ENCODE peak calls at places on chromosomes 12 and 14, in six cellular contexts. U is left ventricle myocardium inferior, P is upper lobe of right lung, H is lower lobe of right lung, T is ovary, G is mesenchymal stem cell. Y is an unnamed sample. For H3K36me3, the result is how much of the 10 kb centered on the place peaks cover.

GRCh38 chr14:83765200-83765599 is 1764.7 kb upstream of the FLRT2 start:
- DNase-seq in U (no peak), P (no peak), H (no peak), T (no peak), G (no peak), Y (no peak)

GRCh38 chr12:75337905-75338304 is 3.4 kb downstream of the GLIPR1L1 start:
- DNase-seq in U (no peak), P (no peak), H (no peak), T (no peak), G (no peak), Y (no peak)

GRCh38 chr12:2804390-2805145 is 7.9 kb upstream of the ITFG2 start:
- DNase-seq in U (peak), P (no peak), H (no peak), T (peak), G (peak), Y (peak)

GRCh38 chr14:55419663-55420062 is 8.0 kb upstream of the ATG14 start:
- DNase-seq in U (no peak), P (no peak), H (no peak), T (no peak), G (no peak), Y (no peak)

GRCh38 chr14:73743431-73743931 is 29.3 kb upstream of the PNMA1 start:
- DNase-seq in U (peak), P (no peak), H (peak), T (no peak), G (peak), Y (no peak)

GRCh38 chr14:104145826-104146642 is 7.6 kb downstream of the KIF26A start:
- DNase-seq in U (no peak), P (peak), H (no peak), T (no peak), G (no peak), Y (no peak)

GRCh38 chr12:12020762-12021161 is 50.0 kb upstream of the BCL2L14 start:
- DNase-seq in U (no peak), P (no peak), H (no peak), T (no peak), G (no peak), Y (no peak)

GRCh38 chr14:105066285-105067071 is 1.2 kb upstream of the GPR132 start:
- DNase-seq in U (no peak), P (no peak), H (peak), T (no peak), G (no peak), Y (no peak)

GRCh38 chr14:87230726-87231125 is 762.3 kb downstream of the GALC start:
- DNase-seq in U (no peak), P (no peak), H (no peak), T (no peak), G (no peak), Y (no peak)

GRCh38 chr12:104720346-104721064 is 237.6 kb downstream of the SLC41A2 start:
- DNase-seq in U (no peak), P (no peak), H (no peak), T (no peak), G (peak), Y (no peak)

GRCh38 chr14:80212025-80212402 is 710 bp upstream of the DIO2 start:
- DNase-seq in U (no peak), P (no peak), H (no peak), T (no peak), G (peak), Y (no peak)

GRCh38 chr12:117294206-117294605 is 67.2 kb downstream of the NOS1 start:
- DNase-seq in U (no peak), P (no peak), H (no peak), T (no peak), G (no peak), Y (no peak)

GRCh38 chr14:58662759-58663158 is 25.0 kb downstream of the DACT1 start:
- DNase-seq in U (no peak), P (no peak), H (no peak), T (no peak), G (no peak), Y (no peak)

GRCh38 chr12:19978193-19978592 is 390.1 kb upstream of the PDE3A start:
- DNase-seq in U (no peak), P (no peak), H (no peak), T (no peak), G (peak), Y (peak)

GRCh38 chr14:54669759-54670630 is 103.1 kb downstream of the SAMD4A start:
- DNase-seq in U (no peak), P (no peak), H (no peak), T (no peak), G (peak), Y (peak)

GRCh38 chr12:18320036-18320617 is 58.8 kb downstream of the PIK3C2G start:
- DNase-seq in U (no peak), P (no peak), H (no peak), T (no peak), G (peak), Y (peak)

GRCh38 chr12:105539735-105540134 is 209.2 kb downstream of the C12orf75 start:
- DNase-seq in U (no peak), P (no peak), H (no peak), T (no peak), G (no peak), Y (no peak)

GRCh38 chr14:103543140-103543539 is 14.1 kb downstream of the TRMT61A start:
- DNase-seq in U (no peak), P (no peak), H (peak), T (peak), G (no peak), Y (no peak)

GRCh38 chr14:68261092-68261842 is 441.7 kb downstream of the RAD51B start:
- DNase-seq in U (no peak), P (no peak), H (no peak), T (no peak), G (no peak), Y (no peak)

GRCh38 chr12:42162198-42162597 is 17.5 kb upstream of the GXYLT1 start:
- DNase-seq in U (no peak), P (no peak), H (no peak), T (no peak), G (no peak), Y (no peak)

GRCh38 chr14:50941151-50941550 is 3.1 kb downstream of the PYGL start:
- DNase-seq in U (no peak), P (no peak), H (no peak), T (no peak), G (no peak), Y (no peak)

GRCh38 chr12:30614031-30614430 is 81.6 kb downstream of the IPO8 start:
- DNase-seq in U (no peak), P (no peak), H (no peak), T (no peak), G (no peak), Y (no peak)

GRCh38 chr12:7498832-7499231 is 4.7 kb downstream of the CD163 start:
- DNase-seq in U (no peak), P (no peak), H (no peak), T (no peak), G (peak), Y (peak)

GRCh38 chr14:90091393-90091792 is 29.6 kb downstream of the KCNK13 start:
- DNase-seq in U (no peak), P (no peak), H (no peak), T (no peak), G (no peak), Y (peak)

GRCh38 chr12:16955083-16955657 is 349.2 kb upstream of the LMO3 start:
- DNase-seq in U (no peak), P (no peak), H (no peak), T (no peak), G (peak), Y (no peak)

GRCh38 chr14:69001375-69001774 is 22.3 kb upstream of the ACTN1 start:
- DNase-seq in U (no peak), P (no peak), H (no peak), T (no peak), G (no peak), Y (no peak)

GRCh38 chr14:34682787-34683321 is 31.5 kb downstream of the CFL2 start:
- DNase-seq in U (no peak), P (no peak), H (no peak), T (no peak), G (peak), Y (no peak)

GRCh38 chr12:52794479-52795331 is 1.2 kb downstream of the KRT3 start:
- DNase-seq in U (no peak), P (peak), H (no peak), T (no peak), G (peak), Y (no peak)

GRCh38 chr12:105418232-105418631 is 87.7 kb downstream of the C12orf75 start:
- DNase-seq in U (no peak), P (no peak), H (no peak), T (no peak), G (peak), Y (peak)

GRCh38 chr12:131855521-131856142 is 27.4 kb downstream of the MMP17 start:
- DNase-seq in U (no peak), P (peak), H (no peak), T (peak), G (no peak), Y (no peak)

GRCh38 chr12:111893287-111893686 is 51.3 kb downstream of the MAPKAPK5 start:
- DNase-seq in U (no peak), P (no peak), H (no peak), T (no peak), G (peak), Y (no peak)

GRCh38 chr14:55240526-55241178 is 30.6 kb upstream of the FBXO34 start:
- DNase-seq in U (no peak), P (no peak), H (no peak), T (no peak), G (peak), Y (no peak)

GRCh38 chr12:131499160-131499863 is 211.6 kb upstream of the SFSWAP start:
- DNase-seq in U (no peak), P (no peak), H (no peak), T (no peak), G (no peak), Y (peak)

GRCh38 chr12:50824914-50825313 is 17.8 kb upstream of the TMPRSS12 start:
- DNase-seq in U (no peak), P (no peak), H (no peak), T (no peak), G (no peak), Y (no peak)
- H3K36me3 ChIP-seq in U (under half), P (under half), H (under half), T (under half), G (under half), Y (under half)

DNA sequence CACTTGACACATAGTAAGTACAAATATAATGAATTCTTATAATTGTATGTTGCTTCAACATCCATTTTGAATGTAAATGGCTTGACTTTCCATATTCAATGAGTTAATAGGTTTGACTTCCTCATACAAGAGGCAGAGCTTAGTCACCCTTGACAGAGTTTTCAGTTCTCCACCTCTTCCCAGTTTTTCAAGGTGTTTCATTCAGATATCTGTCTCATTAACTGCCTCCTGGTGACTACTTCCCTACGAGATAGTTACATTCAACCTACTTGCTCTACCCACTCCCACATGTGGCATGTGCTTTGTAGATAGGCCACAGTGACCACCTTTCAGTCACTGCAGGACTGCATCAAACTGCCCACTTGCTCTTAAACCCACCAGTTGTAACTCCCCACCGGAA is 60.0 kb downstream of the MYF5 start:
- DNase-seq in U (no peak), P (no peak), H (no peak), T (no peak), G (no peak), Y (no peak)
- H3K36me3 ChIP-seq in U (under half), P (under half), H (under half), T (under half), G (under half), Y (under half)

GRCh38 chr12:121575051-121575450 is 5.8 kb downstream of the KDM2B start:
- DNase-seq in U (no peak), P (no peak), H (no peak), T (no peak), G (no peak), Y (no peak)
- H3K36me3 ChIP-seq in U (under half), P (under half), H (under half), T (under half), G (under half), Y (under half)

GRCh38 chr12:49800421-49801140 is 27.6 kb downstream of the NCKAP5L start:
- DNase-seq in U (no peak), P (no peak), H (no peak), T (peak), G (no peak), Y (no peak)
- H3K36me3 ChIP-seq in U (half or more), P (half or more), H (half or more), T (under half), G (half or more), Y (under half)

GRCh38 chr12:67305544-67305943 is 36.4 kb downstream of the CAND1 start:
- DNase-seq in U (no peak), P (no peak), H (no peak), T (no peak), G (no peak), Y (no peak)

GRCh38 chr12:67302162-67302561 is 33.0 kb downstream of the CAND1 start:
- DNase-seq in U (no peak), P (no peak), H (no peak), T (no peak), G (no peak), Y (no peak)

DNA sequence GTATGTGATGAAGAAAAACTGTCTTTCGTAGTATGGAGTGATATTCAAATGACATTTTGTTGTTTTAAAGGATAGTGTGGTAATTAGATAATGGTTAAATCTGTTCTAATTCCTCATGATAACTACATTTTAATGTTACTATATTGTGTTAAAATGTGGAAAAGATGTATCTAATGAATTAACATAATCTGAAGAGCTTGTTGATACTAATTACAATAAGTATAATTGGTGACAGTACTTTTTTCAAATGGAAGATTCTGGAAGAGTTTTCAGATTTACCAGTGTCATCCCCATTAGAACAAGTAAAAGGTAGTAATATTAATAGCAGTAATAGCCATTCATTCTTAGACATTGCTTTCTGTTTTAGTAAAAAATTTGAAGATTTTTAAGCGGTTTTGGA is 37.6 kb downstream of the CAND1 start:
- DNase-seq in U (no peak), P (no peak), H (no peak), T (no peak), G (no peak), Y (no peak)
- H3K36me3 ChIP-seq in U (half or more), P (half or more), H (half or more), T (under half), G (under half), Y (half or more)

DNA sequence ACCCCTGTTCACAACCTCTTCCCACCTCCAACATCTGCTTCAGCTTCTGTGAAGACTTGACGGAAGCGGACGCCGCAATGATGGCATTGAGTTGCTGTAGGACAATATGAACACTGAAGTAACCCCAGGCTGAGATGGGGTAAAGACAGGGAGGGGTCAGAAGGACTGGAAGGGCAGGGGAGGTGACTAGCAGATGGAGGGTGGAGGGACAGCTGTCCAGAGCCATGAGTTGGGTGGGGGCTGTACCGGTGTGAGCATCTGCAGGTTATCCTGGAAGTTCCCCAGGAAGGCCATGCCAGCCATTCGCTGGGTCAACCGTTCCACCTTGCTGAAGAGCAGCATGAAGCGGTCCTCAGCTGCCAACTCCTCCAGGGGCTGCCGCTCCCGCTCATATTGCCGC is 26.1 kb downstream of the PRPF40B start:
- DNase-seq in U (no peak), P (no peak), H (no peak), T (no peak), G (no peak), Y (no peak)
- H3K36me3 ChIP-seq in U (half or more), P (half or more), H (half or more), T (under half), G (half or more), Y (under half)

GRCh38 chr14:64092940-64093339 is 201.2 kb downstream of the ESR2 start:
- DNase-seq in U (no peak), P (no peak), H (no peak), T (no peak), G (no peak), Y (no peak)

GRCh38 chr14:64092338-64092737 is 201.8 kb downstream of the ESR2 start:
- DNase-seq in U (no peak), P (no peak), H (no peak), T (no peak), G (no peak), Y (no peak)

GRCh38 chr14:64091217-64091616 is 203.0 kb downstream of the ESR2 start:
- DNase-seq in U (no peak), P (no peak), H (no peak), T (no peak), G (no peak), Y (no peak)

GRCh38 chr14:64098120-64098519 is 196.1 kb downstream of the ESR2 start:
- DNase-seq in U (no peak), P (no peak), H (no peak), T (no peak), G (no peak), Y (no peak)

GRCh38 chr14:64095620-64096019 is 198.6 kb downstream of the ESR2 start:
- DNase-seq in U (no peak), P (no peak), H (no peak), T (no peak), G (peak), Y (no peak)
- H3K36me3 ChIP-seq in U (half or more), P (under half), H (under half), T (under half), G (under half), Y (under half)

GRCh38 chr12:109085590-109085989 is 7.7 kb downstream of the ALKBH2 start:
- DNase-seq in U (no peak), P (no peak), H (no peak), T (no peak), G (no peak), Y (no peak)
- H3K36me3 ChIP-seq in U (half or more), P (half or more), H (half or more), T (under half), G (half or more), Y (under half)

DNA sequence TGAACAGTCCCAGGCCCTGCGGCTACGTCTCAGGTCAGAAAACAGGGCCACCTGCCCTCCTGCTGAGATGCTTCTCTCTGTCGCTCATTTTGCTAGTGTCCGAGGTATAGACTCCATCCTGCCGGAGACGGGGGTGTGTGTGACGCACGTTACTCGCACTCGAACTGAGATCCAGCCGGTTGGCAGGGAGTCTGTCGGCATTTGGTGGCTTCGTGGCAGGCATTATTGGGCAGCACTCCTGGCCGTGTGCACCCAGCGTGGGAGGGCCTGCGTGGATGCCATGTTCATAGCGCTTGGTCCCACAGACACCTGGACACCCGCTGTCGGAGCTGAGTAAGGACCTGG is 28.4 kb downstream of the AACS start:
- DNase-seq in U (no peak), P (no peak), H (no peak), T (no peak), G (no peak), Y (no peak)
- H3K36me3 ChIP-seq in U (under half), P (under half), H (under half), T (under half), G (half or more), Y (under half)